ENCODE peak calls at places on chromosomes 2 and 18, in ten cellular contexts. N is stimulated activated CD4-positive, alpha-beta T cell treated with anti-CD3 and anti-CD28 coated beads, TNF-alpha, amount 100 ng/mL, for 1 hour; S is cardiac fibroblast; A is activated effector memory CD4-positive, alpha-beta T cell treated with Interleukin-2 at 50 U/mL for 16 hours; V is T-cell; D is NK-92 treated with Interleukin-12 subunit alpha and Interleukin-12 subunit beta, amount 100 ng/mL, for 24 hours; Y is DND-41; M is NCI-H2029; P is left ventricle myocardium superior; J is activated naive CD4-positive, alpha-beta T cell treated with anti-CD3 and anti-CD28 coated beads for 36 hours. T is an unnamed sample.
A peak's percentile ranks its signal among the peaks of the same experiment; 100 is the strongest.

GRCh38 chr2:39433586-39434195 is 3.4 kb downstream of the MAP4K3 start:
- DNase-seq in N (no peak), S (no peak), A (no peak), V (no peak), D (no peak), Y (no peak), M (no peak), P (no peak), J (no peak), T (no peak)

GRCh38 chr2:20650412-20650879 is 452 bp downstream of the HS1BP3 start:
- DNase-seq in N (no peak), S (peak; percentile 56), A (no peak), V (no peak), D (no peak), Y (no peak), M (no peak), P (peak; percentile 53), J (peak; percentile 23), T (peak; percentile 14)

GRCh38 chr18:72086421-72086820 is 457.7 kb downstream of the CBLN2 start:
- DNase-seq in N (no peak), S (peak; percentile 22), A (no peak), V (no peak), D (no peak), Y (no peak), M (no peak), P (no peak), J (no peak), T (no peak)

GRCh38 chr18:7921938-7922587 is 354.9 kb downstream of the PTPRM start:
- DNase-seq in N (no peak), S (peak; percentile 80), A (no peak), V (no peak), D (no peak), Y (no peak), M (no peak), P (no peak), J (no peak), T (no peak)

GRCh38 chr2:86037141-86037794 is 68.4 kb downstream of the POLR1A start:
- DNase-seq in N (no peak), S (peak; percentile 94), A (peak; percentile 37), V (no peak), D (peak; percentile 66), Y (peak; percentile 80), M (peak; percentile 38), P (peak; percentile 89), J (peak; percentile 70), T (peak; percentile 20)

GRCh38 chr2:36785179-36785795 is 88.8 kb downstream of the VIT start:
- DNase-seq in N (no peak), S (peak; percentile 80), A (peak; percentile 55), V (peak; percentile 34), D (peak; percentile 11), Y (peak; percentile 72), M (peak; percentile 13), P (peak; percentile 44), J (peak; percentile 80), T (peak; percentile 54)

GRCh38 chr2:32937602-32938450 is 8.9 kb upstream of the LTBP1 start:
- DNase-seq in N (no peak), S (peak; percentile 25), A (no peak), V (no peak), D (no peak), Y (no peak), M (no peak), P (no peak), J (no peak), T (no peak)

GRCh38 chr2:117716505-117716904 is 98.0 kb upstream of the DDX18 start:
- DNase-seq in N (no peak), S (no peak), A (no peak), V (no peak), D (no peak), Y (no peak), M (no peak), P (no peak), J (no peak), T (no peak)

GRCh38 chr2:233928594-233929351 is 11.6 kb downstream of the TRPM8 start:
- DNase-seq in N (no peak), S (peak; percentile 52), A (no peak), V (no peak), D (peak; percentile 44), Y (peak; percentile 57), M (peak; percentile 13), P (no peak), J (peak; percentile 63), T (no peak)

GRCh38 chr2:233982421-233983121 is 65.4 kb downstream of the TRPM8 start:
- DNase-seq in N (no peak), S (peak; percentile 60), A (no peak), V (no peak), D (no peak), Y (no peak), M (no peak), P (no peak), J (no peak), T (no peak)

GRCh38 chr2:145168091-145168490 is 648.2 kb upstream of the ZEB2 start:
- DNase-seq in N (no peak), S (no peak), A (no peak), V (no peak), D (no peak), Y (no peak), M (no peak), P (no peak), J (no peak), T (no peak)

GRCh38 chr2:65103013-65103720 is 26.7 kb downstream of the RAB1A start:
- DNase-seq in N (no peak), S (no peak), A (no peak), V (no peak), D (no peak), Y (no peak), M (peak; percentile 51), P (no peak), J (no peak), T (no peak)

GRCh38 chr2:167294031-167294774 is 405.9 kb downstream of the XIRP2 start:
- DNase-seq in N (no peak), S (peak; percentile 13), A (no peak), V (no peak), D (no peak), Y (no peak), M (no peak), P (peak; percentile 30), J (peak; percentile 7), T (no peak)

GRCh38 chr2:172083725-172084483 is 1.4 kb upstream of the DLX1 start:
- DNase-seq in N (no peak), S (no peak), A (no peak), V (no peak), D (no peak), Y (peak; percentile 23), M (no peak), P (no peak), J (no peak), T (no peak)

GRCh38 chr2:127508621-127509034 is 17.7 kb downstream of the IWS1 start:
- DNase-seq in N (no peak), S (peak; percentile 96), A (no peak), V (no peak), D (no peak), Y (no peak), M (peak; percentile 69), P (peak; percentile 64), J (no peak), T (no peak)

GRCh38 chr2:121356058-121356640 is 71.1 kb upstream of the TFCP2L1 start:
- DNase-seq in N (no peak), S (peak; percentile 83), A (no peak), V (no peak), D (peak; percentile 4), Y (peak; percentile 33), M (peak; percentile 64), P (no peak), J (peak; percentile 49), T (no peak)

GRCh38 chr2:225002039-225002655 is 40.1 kb downstream of the DOCK10 start:
- DNase-seq in N (peak; percentile 35), S (peak; percentile 88), A (no peak), V (peak; percentile 30), D (peak; percentile 21), Y (peak; percentile 56), M (peak; percentile 55), P (no peak), J (peak; percentile 84), T (peak; percentile 58)

GRCh38 chr18:53991202-53991601 is 233.3 kb downstream of the MBD2 start:
- DNase-seq in N (no peak), S (peak; percentile 51), A (no peak), V (no peak), D (no peak), Y (no peak), M (no peak), P (no peak), J (no peak), T (no peak)

GRCh38 chr2:27356056-27356381 is 545 bp downstream of the GTF3C2 start:
- DNase-seq in N (no peak), S (peak; percentile 63), A (no peak), V (no peak), D (peak; percentile 68), Y (no peak), M (peak; percentile 29), P (peak; percentile 44), J (peak; percentile 56), T (no peak)

GRCh38 chr18:63949068-63949737 is at the start of gene HMSD:
- DNase-seq in N (no peak), S (peak; percentile 36), A (peak; percentile 48), V (no peak), D (no peak), Y (no peak), M (peak; percentile 60), P (peak; percentile 73), J (peak; percentile 89), T (peak; percentile 44)

GRCh38 chr2:79065176-79065575 is 22.6 kb downstream of the REG1B start:
- DNase-seq in N (no peak), S (no peak), A (no peak), V (no peak), D (no peak), Y (no peak), M (no peak), P (no peak), J (no peak), T (no peak)

GRCh38 chr2:152875832-152876669 is 157.6 kb downstream of the ARL6IP6 start:
- DNase-seq in N (no peak), S (peak; percentile 57), A (no peak), V (no peak), D (no peak), Y (no peak), M (no peak), P (no peak), J (no peak), T (no peak)

GRCh38 chr2:74345272-74345943 is 2.2 kb upstream of the SLC4A5 start:
- DNase-seq in N (no peak), S (no peak), A (no peak), V (no peak), D (no peak), Y (no peak), M (no peak), P (no peak), J (no peak), T (no peak)

GRCh38 chr2:205496370-205496769 is 185.9 kb upstream of the NRP2 start:
- DNase-seq in N (no peak), S (no peak), A (no peak), V (no peak), D (no peak), Y (no peak), M (no peak), P (no peak), J (no peak), T (no peak)

T was measured in CD8-positive, alpha-beta memory T cell.